ENCODE peak calls at places on chromosomes 5 and 9, in five cellular contexts. B is Calu3; C is GM04504; R is mammary epithelial cell; K is CD4-positive, alpha-beta T cell. I is an unnamed sample.

GRCh38 chr5:176737001-176737745 is 73.2 kb upstream of the UNC5A start:
- DNase-seq in B (no peak), C (no peak), R (no peak), K (peak; percentile 20), I (no peak)

GRCh38 chr9:129030191-129030590 is 2.1 kb upstream of the SH3GLB2 start:
- DNase-seq in B (no peak), C (no peak), R (peak; percentile 30), K (no peak), I (no peak)

GRCh38 chr9:117214416-117214815 is 200.4 kb downstream of the ASTN2 start:
- DNase-seq in B (no peak), C (no peak), R (no peak), K (no peak), I (no peak)

GRCh38 chr5:135487839-135488514 is 35.8 kb upstream of the TIFAB start:
- DNase-seq in B (no peak), C (no peak), R (no peak), K (no peak), I (no peak)

GRCh38 chr5:54062958-54063357 is 247.4 kb downstream of the ARL15 start:
- DNase-seq in B (no peak), C (no peak), R (peak; percentile 27), K (no peak), I (no peak)

GRCh38 chr9:134962065-134962997 is 44.6 kb upstream of the FCN1 start:
- DNase-seq in B (no peak), C (no peak), R (no peak), K (peak; percentile 20), I (no peak)

GRCh38 chr9:87112656-87113055 is 165.3 kb upstream of the GAS1 start:
- DNase-seq in B (no peak), C (peak; percentile 30), R (peak; percentile 33), K (no peak), I (no peak)

GRCh38 chr9:36677611-36678010 is 104.9 kb downstream of the MELK start:
- DNase-seq in B (no peak), C (no peak), R (no peak), K (no peak), I (no peak)

GRCh38 chr9:97741947-97742346 is 44.8 kb upstream of the XPA start:
- DNase-seq in B (no peak), C (no peak), R (no peak), K (no peak), I (no peak)

GRCh38 chr5:111697881-111698757 is 58.9 kb downstream of the NREP start:
- DNase-seq in B (no peak), C (no peak), R (no peak), K (no peak), I (no peak)

GRCh38 chr5:107672212-107673105 is 1.7 kb upstream of the EFNA5 start:
- DNase-seq in B (peak; percentile 94), C (peak; percentile 77), R (peak; percentile 98), K (no peak), I (peak; percentile 65)

GRCh38 chr5:179836225-179837019 is 15.7 kb downstream of the SQSTM1 start:
- DNase-seq in B (no peak), C (no peak), R (no peak), K (peak; percentile 68), I (no peak)

GRCh38 chr9:98365227-98365669 is 109.8 kb upstream of the TBC1D2 start:
- DNase-seq in B (no peak), C (no peak), R (peak; percentile 29), K (no peak), I (no peak)

GRCh38 chr5:86986837-86987236 is 280.8 kb upstream of the RASA1 start:
- DNase-seq in B (no peak), C (no peak), R (no peak), K (no peak), I (no peak)

GRCh38 chr5:173733831-173734491 is 117.5 kb upstream of the BOD1 start:
- DNase-seq in B (no peak), C (no peak), R (no peak), K (no peak), I (no peak)

GRCh38 chr5:137128012-137128411 is 371.1 kb downstream of the SPOCK1 start:
- DNase-seq in B (no peak), C (no peak), R (no peak), K (no peak), I (no peak)

GRCh38 chr5:178902849-178903248 is 7.1 kb downstream of the ZFP2 start:
- DNase-seq in B (no peak), C (no peak), R (peak; percentile 20), K (no peak), I (no peak)

GRCh38 chr5:80165430-80165829 is 90.4 kb downstream of the SERINC5 start:
- DNase-seq in B (no peak), C (no peak), R (no peak), K (no peak), I (no peak)

GRCh38 chr5:168659286-168659847 is 80.2 kb upstream of the PANK3 start:
- DNase-seq in B (no peak), C (no peak), R (no peak), K (no peak), I (no peak)

GRCh38 chr5:180598316-180598701 is 7.0 kb upstream of the SCGB3A1 start:
- DNase-seq in B (no peak), C (no peak), R (no peak), K (no peak), I (no peak)

GRCh38 chr9:32928912-32929311 is 72.5 kb downstream of the APTX start:
- DNase-seq in B (no peak), C (no peak), R (peak; percentile 4), K (no peak), I (no peak)

GRCh38 chr5:81679885-81680284 is 71.0 kb downstream of the SSBP2 start:
- DNase-seq in B (no peak), C (no peak), R (no peak), K (no peak), I (no peak)

GRCh38 chr5:89613222-89613956 is 730.4 kb upstream of the MEF2C start:
- DNase-seq in B (peak; percentile 20), C (no peak), R (peak; percentile 8), K (no peak), I (no peak)

GRCh38 chr9:22097712-22098111 is 88.6 kb upstream of the CDKN2B start:
- DNase-seq in B (no peak), C (peak; percentile 67), R (peak; percentile 94), K (no peak), I (no peak)

GRCh38 chr5:159899067-159900049 is 16.9 kb upstream of the ADRA1B start:
- DNase-seq in B (no peak), C (no peak), R (peak; percentile 66), K (no peak), I (no peak)